ENCODE peak calls at places on chromosomes 16 and 17, in four cellular contexts. One of them, this sample, is unnamed.

GRCh38 chr17:231191-231965 is 49.9 kb upstream of the DOC2B start:
- DNase-seq in heart left ventricle: peak; percentile 48
- DNase-seq in osteocyte: no peak
- DNase-seq in NCI-H2029 treated with DMSO at 0.1 percent for 48 hours: no peak
- DNase-seq in this sample: no peak

GRCh38 chr17:19568016-19568350 is 34.3 kb downstream of the SLC47A1 start:
- DNase-seq in heart left ventricle: no peak
- DNase-seq in osteocyte: no peak
- DNase-seq in NCI-H2029 treated with DMSO at 0.1 percent for 48 hours: no peak
- DNase-seq in this sample: no peak

GRCh38 chr16:72786606-72787005 is 261.3 kb downstream of the ZFHX3 start:
- DNase-seq in heart left ventricle: no peak
- DNase-seq in osteocyte: no peak
- DNase-seq in NCI-H2029 treated with DMSO at 0.1 percent for 48 hours: no peak
- DNase-seq in this sample: peak; percentile 78

GRCh38 chr17:74280093-74280513 is 6.1 kb downstream of the DNAI2 start:
- DNase-seq in heart left ventricle: no peak
- DNase-seq in osteocyte: no peak
- DNase-seq in NCI-H2029 treated with DMSO at 0.1 percent for 48 hours: no peak
- DNase-seq in this sample: no peak

GRCh38 chr16:48383204-48383876 is 1.9 kb downstream of the SIAH1 start:
- DNase-seq in heart left ventricle: no peak
- DNase-seq in osteocyte: no peak
- DNase-seq in NCI-H2029 treated with DMSO at 0.1 percent for 48 hours: no peak
- DNase-seq in this sample: no peak

GRCh38 chr17:12180644-12181261 is 160.1 kb downstream of the MAP2K4 start:
- DNase-seq in heart left ventricle: no peak
- DNase-seq in osteocyte: no peak
- DNase-seq in NCI-H2029 treated with DMSO at 0.1 percent for 48 hours: no peak
- DNase-seq in this sample: no peak

GRCh38 chr17:81821603-81822311 is 11.3 kb downstream of the MCRIP1 start:
- DNase-seq in heart left ventricle: peak; percentile 90
- DNase-seq in osteocyte: no peak
- DNase-seq in NCI-H2029 treated with DMSO at 0.1 percent for 48 hours: peak; percentile 31
- DNase-seq in this sample: no peak

GRCh38 chr16:17467923-17468540 is 2.7 kb downstream of the XYLT1 start:
- DNase-seq in heart left ventricle: peak; percentile 71
- DNase-seq in osteocyte: no peak
- DNase-seq in NCI-H2029 treated with DMSO at 0.1 percent for 48 hours: peak; percentile 38
- DNase-seq in this sample: no peak

GRCh38 chr16:57823836-57824235 is 21.5 kb upstream of the KIFC3 start:
- DNase-seq in heart left ventricle: peak; percentile 52
- DNase-seq in osteocyte: no peak
- DNase-seq in NCI-H2029 treated with DMSO at 0.1 percent for 48 hours: no peak
- DNase-seq in this sample: no peak

GRCh38 chr16:28534542-28535373 is 4.0 kb downstream of the NUPR1 start:
- DNase-seq in heart left ventricle: no peak
- DNase-seq in osteocyte: no peak
- DNase-seq in NCI-H2029 treated with DMSO at 0.1 percent for 48 hours: no peak
- DNase-seq in this sample: peak; percentile 95

GRCh38 chr17:15007001-15007400 is 258.1 kb downstream of the PMP22 start:
- DNase-seq in heart left ventricle: no peak
- DNase-seq in osteocyte: no peak
- DNase-seq in NCI-H2029 treated with DMSO at 0.1 percent for 48 hours: no peak
- DNase-seq in this sample: no peak

GRCh38 chr16:30526137-30526822 is at the start of gene ZNF768:
- DNase-seq in heart left ventricle: peak; percentile 88
- DNase-seq in osteocyte: no peak
- DNase-seq in NCI-H2029 treated with DMSO at 0.1 percent for 48 hours: no peak
- DNase-seq in this sample: no peak

GRCh38 chr16:9597967-9598730 is 506.7 kb downstream of the HAPSTR1 start:
- DNase-seq in heart left ventricle: no peak
- DNase-seq in osteocyte: no peak
- DNase-seq in NCI-H2029 treated with DMSO at 0.1 percent for 48 hours: no peak
- DNase-seq in this sample: no peak

GRCh38 chr17:72952641-72953313 is 139.7 kb downstream of the SLC39A11 start:
- DNase-seq in heart left ventricle: no peak
- DNase-seq in osteocyte: no peak
- DNase-seq in NCI-H2029 treated with DMSO at 0.1 percent for 48 hours: no peak
- DNase-seq in this sample: no peak

GRCh38 chr17:9284884-9285283 is 263.6 kb downstream of the NTN1 start:
- DNase-seq in heart left ventricle: no peak
- DNase-seq in osteocyte: no peak
- DNase-seq in NCI-H2029 treated with DMSO at 0.1 percent for 48 hours: no peak
- DNase-seq in this sample: no peak

GRCh38 chr16:2026461-2027023 is at the start of gene NHERF2:
- DNase-seq in heart left ventricle: no peak
- DNase-seq in osteocyte: peak; percentile 85
- DNase-seq in NCI-H2029 treated with DMSO at 0.1 percent for 48 hours: no peak
- DNase-seq in this sample: no peak

GRCh38 chr17:81401727-81402529 is 6.7 kb downstream of the BAHCC1 start:
- DNase-seq in heart left ventricle: no peak
- DNase-seq in osteocyte: no peak
- DNase-seq in NCI-H2029 treated with DMSO at 0.1 percent for 48 hours: no peak
- DNase-seq in this sample: no peak

GRCh38 chr16:85612191-85612800 is 826 bp upstream of the GSE1 start:
- DNase-seq in heart left ventricle: peak; percentile 83
- DNase-seq in osteocyte: no peak
- DNase-seq in NCI-H2029 treated with DMSO at 0.1 percent for 48 hours: no peak
- DNase-seq in this sample: no peak

GRCh38 chr16:66687906-66688625 is 8.5 kb downstream of the CMTM4 start:
- DNase-seq in heart left ventricle: no peak
- DNase-seq in osteocyte: no peak
- DNase-seq in NCI-H2029 treated with DMSO at 0.1 percent for 48 hours: no peak
- DNase-seq in this sample: no peak

GRCh38 chr17:37831492-37831891 is 86.6 kb upstream of the HNF1B start:
- DNase-seq in heart left ventricle: no peak
- DNase-seq in osteocyte: no peak
- DNase-seq in NCI-H2029 treated with DMSO at 0.1 percent for 48 hours: no peak
- DNase-seq in this sample: no peak

GRCh38 chr17:57455063-57455914 is 199.0 kb downstream of the MSI2 start:
- DNase-seq in heart left ventricle: peak; percentile 72
- DNase-seq in osteocyte: no peak
- DNase-seq in NCI-H2029 treated with DMSO at 0.1 percent for 48 hours: no peak
- DNase-seq in this sample: no peak

GRCh38 chr16:84408314-84408690 is 40.0 kb downstream of the ATP2C2 start:
- DNase-seq in heart left ventricle: no peak
- DNase-seq in osteocyte: no peak
- DNase-seq in NCI-H2029 treated with DMSO at 0.1 percent for 48 hours: no peak
- DNase-seq in this sample: no peak

GRCh38 chr16:3642397-3643094 is 11.9 kb upstream of the DNASE1 start:
- DNase-seq in heart left ventricle: no peak
- DNase-seq in osteocyte: peak; percentile 78
- DNase-seq in NCI-H2029 treated with DMSO at 0.1 percent for 48 hours: no peak
- DNase-seq in this sample: no peak

GRCh38 chr16:4606354-4606753 is 8.3 kb downstream of the UBALD1 start:
- DNase-seq in heart left ventricle: no peak
- DNase-seq in osteocyte: no peak
- DNase-seq in NCI-H2029 treated with DMSO at 0.1 percent for 48 hours: peak; percentile 59
- DNase-seq in this sample: no peak

GRCh38 chr17:83082435-83082834 is 3.0 kb downstream of the METRNL start:
- DNase-seq in heart left ventricle: no peak
- DNase-seq in osteocyte: no peak
- DNase-seq in NCI-H2029 treated with DMSO at 0.1 percent for 48 hours: no peak
- DNase-seq in this sample: no peak

GRCh38 chr16:2008009-2008526 is 1.6 kb downstream of the ZNF598 start:
- DNase-seq in heart left ventricle: no peak
- DNase-seq in osteocyte: no peak
- DNase-seq in NCI-H2029 treated with DMSO at 0.1 percent for 48 hours: peak; percentile 24
- DNase-seq in this sample: no peak

GRCh38 chr17:55527520-55528118 is 16.4 kb upstream of the SMIM36 start:
- DNase-seq in heart left ventricle: no peak
- DNase-seq in osteocyte: no peak
- DNase-seq in NCI-H2029 treated with DMSO at 0.1 percent for 48 hours: peak; percentile 43
- DNase-seq in this sample: no peak

GRCh38 chr16:3106205-3106928 is 6.0 kb upstream of the ZNF205 start:
- DNase-seq in heart left ventricle: peak; percentile 94
- DNase-seq in osteocyte: peak; percentile 97
- DNase-seq in NCI-H2029 treated with DMSO at 0.1 percent for 48 hours: peak; percentile 46
- DNase-seq in this sample: peak; percentile 98

GRCh38 chr17:81132770-81133723 is 32.3 kb upstream of the PVALEF start:
- DNase-seq in heart left ventricle: no peak
- DNase-seq in osteocyte: no peak
- DNase-seq in NCI-H2029 treated with DMSO at 0.1 percent for 48 hours: no peak
- DNase-seq in this sample: no peak

GRCh38 chr16:28163699-28164584 is 47.8 kb downstream of the XPO6 start:
- DNase-seq in heart left ventricle: no peak
- DNase-seq in osteocyte: no peak
- DNase-seq in NCI-H2029 treated with DMSO at 0.1 percent for 48 hours: no peak
- DNase-seq in this sample: no peak

GRCh38 chr16:74556375-74556922 is 50.5 kb downstream of the GLG1 start:
- DNase-seq in heart left ventricle: no peak
- DNase-seq in osteocyte: no peak
- DNase-seq in NCI-H2029 treated with DMSO at 0.1 percent for 48 hours: no peak
- DNase-seq in this sample: no peak

GRCh38 chr17:72416054-72416691 is 295.4 kb downstream of the SOX9 start:
- DNase-seq in heart left ventricle: no peak
- DNase-seq in osteocyte: no peak
- DNase-seq in NCI-H2029 treated with DMSO at 0.1 percent for 48 hours: no peak
- DNase-seq in this sample: no peak

GRCh38 chr17:28008526-28008925 is 34.0 kb upstream of the NLK start:
- DNase-seq in heart left ventricle: no peak
- DNase-seq in osteocyte: no peak
- DNase-seq in NCI-H2029 treated with DMSO at 0.1 percent for 48 hours: no peak
- DNase-seq in this sample: no peak

GRCh38 chr17:49556183-49556943 is 19.3 kb upstream of the NXPH3 start:
- DNase-seq in heart left ventricle: peak; percentile 88
- DNase-seq in osteocyte: peak; percentile 96
- DNase-seq in NCI-H2029 treated with DMSO at 0.1 percent for 48 hours: peak; percentile 15
- DNase-seq in this sample: no peak

GRCh38 chr17:77728022-77728671 is 230.4 kb upstream of the TNRC6C start:
- DNase-seq in heart left ventricle: no peak
- DNase-seq in osteocyte: peak; percentile 57
- DNase-seq in NCI-H2029 treated with DMSO at 0.1 percent for 48 hours: peak; percentile 66
- DNase-seq in this sample: peak; percentile 90

GRCh38 chr17:70905796-70906195 is 736.5 kb downstream of the KCNJ2 start:
- DNase-seq in heart left ventricle: peak; percentile 65
- DNase-seq in osteocyte: no peak
- DNase-seq in NCI-H2029 treated with DMSO at 0.1 percent for 48 hours: no peak
- DNase-seq in this sample: no peak

GRCh38 chr16:54458923-54459322 is 172.3 kb upstream of the IRX3 start:
- DNase-seq in heart left ventricle: no peak
- DNase-seq in osteocyte: no peak
- DNase-seq in NCI-H2029 treated with DMSO at 0.1 percent for 48 hours: no peak
- DNase-seq in this sample: no peak

GRCh38 chr16:1261131-1261917 is 5.5 kb downstream of the TPSD1 start:
- DNase-seq in heart left ventricle: no peak
- DNase-seq in osteocyte: no peak
- DNase-seq in NCI-H2029 treated with DMSO at 0.1 percent for 48 hours: no peak
- DNase-seq in this sample: no peak

GRCh38 chr16:4309833-4310266 is 6.0 kb upstream of the GLIS2 start:
- DNase-seq in heart left ventricle: peak; percentile 79
- DNase-seq in osteocyte: peak; percentile 95
- DNase-seq in NCI-H2029 treated with DMSO at 0.1 percent for 48 hours: no peak
- DNase-seq in this sample: no peak

This sample was measured in esophagus muscularis mucosa.